ENCODE peak calls at places on chromosomes 5 and 9, in four cellular contexts. Z, L, K and T are unnamed samples.
A peak's percentile ranks its signal among the peaks of the same experiment; 100 is the strongest.

GRCh38 chr5:134095887-134096589 is 18.4 kb upstream of the TCF7 start:
- DNase-seq in K (no peak), L (no peak), Z (no peak), T (no peak)

GRCh38 chr9:107504585-107505455 is 15.3 kb upstream of the KLF4 start:
- DNase-seq in K (peak; percentile 63), Z (no peak), L (peak; percentile 74), T (no peak)

GRCh38 chr5:149387982-149388381 is 8.9 kb upstream of the IL17B start:
- DNase-seq in K (no peak), L (no peak), Z (no peak), T (no peak)

GRCh38 chr5:139131881-139132480 is 66.2 kb downstream of the SIL1 start:
- DNase-seq in L (no peak), Z (no peak), K (no peak), T (no peak)

GRCh38 chr5:108420182-108420581 is 38.3 kb upstream of the FBXL17 start:
- DNase-seq in L (no peak), Z (no peak), K (no peak), T (no peak)

GRCh38 chr5:113188454-113188853 is 211.9 kb downstream of the DCP2 start:
- DNase-seq in Z (no peak), L (no peak), K (no peak), T (no peak)

GRCh38 chr5:122073023-122073422 is 5.0 kb downstream of the LOX start:
- DNase-seq in L (no peak), Z (no peak), K (no peak), T (no peak)

GRCh38 chr5:156759156-156759555 is 90.9 kb upstream of the PPP1R2B start:
- DNase-seq in Z (no peak), K (no peak), L (no peak), T (no peak)

GRCh38 chr5:12023614-12024241 is 119.5 kb upstream of the CTNND2 start:
- DNase-seq in Z (peak; percentile 16), L (peak; percentile 35), K (no peak), T (no peak)

GRCh38 chr5:92409131-92409530 is 1026.0 kb upstream of the ARRDC3 start:
- DNase-seq in L (no peak), K (no peak), Z (no peak), T (no peak)

GRCh38 chr9:95879591-95879990 is 4.1 kb downstream of the ERCC6L2 start:
- DNase-seq in Z (no peak), K (no peak), L (no peak), T (no peak)

GRCh38 chr9:93093081-93093448 is 3.0 kb upstream of the CARD19 start:
- DNase-seq in K (no peak), Z (peak; percentile 0), L (no peak), T (no peak)

GRCh38 chr5:138659561-138659960 is 84.4 kb upstream of the HSPA9 start:
- DNase-seq in L (no peak), K (no peak), Z (no peak), T (no peak)

GRCh38 chr5:174177976-174178600 is 132.6 kb downstream of the NSG2 start:
- DNase-seq in Z (no peak), K (no peak), L (no peak), T (no peak)

GRCh38 chr5:180632768-180633167 is 16.6 kb downstream of the FLT4 start:
- DNase-seq in Z (no peak), K (no peak), L (no peak), T (no peak)

GRCh38 chr5:140220032-140220697 is 45.2 kb downstream of the CYSTM1 start:
- DNase-seq in Z (no peak), K (no peak), L (peak; percentile 91), T (no peak)

GRCh38 chr5:16918891-16919671 is 17.0 kb downstream of the MYO10 start:
- DNase-seq in L (no peak), K (no peak), Z (no peak), T (no peak)

GRCh38 chr5:159825551-159826051 is 90.7 kb upstream of the ADRA1B start:
- DNase-seq in L (no peak), Z (peak; percentile 35), K (no peak), T (no peak)

GRCh38 chr5:152990771-152991170 is 499.7 kb upstream of the GRIA1 start:
- DNase-seq in L (no peak), K (no peak), Z (no peak), T (no peak)

GRCh38 chr9:134171316-134172197 is 7.2 kb upstream of the RNU6ATAC start:
- DNase-seq in Z (no peak), K (no peak), L (no peak), T (no peak)

GRCh38 chr5:891117-891836 is 1.3 kb downstream of the BRD9 start:
- DNase-seq in Z (no peak), L (peak; percentile 88), K (no peak), T (no peak)

GRCh38 chr5:126492939-126493338 is 69.7 kb downstream of the GRAMD2B start:
- DNase-seq in K (no peak), L (no peak), Z (no peak), T (no peak)

GRCh38 chr9:72557549-72557948 is 36.1 kb downstream of the TMC1 start:
- DNase-seq in Z (peak; percentile 17), L (peak; percentile 96), K (no peak), T (no peak)

GRCh38 chr9:135252980-135253304 is 165.5 kb downstream of the OLFM1 start:
- DNase-seq in Z (no peak), K (no peak), L (no peak), T (no peak)

GRCh38 chr5:109483395-109483974 is 73.7 kb upstream of the PJA2 start:
- DNase-seq in L (no peak), K (no peak), Z (no peak), T (no peak)

GRCh38 chr5:135497971-135498661 is 37.6 kb downstream of the NEUROG1 start:
- DNase-seq in Z (no peak), K (no peak), L (no peak), T (no peak)

GRCh38 chr9:133059623-133060022 is 2.2 kb upstream of the CEL start:
- DNase-seq in L (no peak), Z (no peak), K (no peak), T (no peak)

GRCh38 chr9:135029871-135030710 is 57.4 kb upstream of the OLFM1 start:
- DNase-seq in K (no peak), L (no peak), Z (no peak), T (no peak)